ENCODE peak calls at places on chromosomes 5 and 9, in five cellular contexts. K is cardiac muscle cell, P is body of pancreas, D is adrenal gland, V is Calu3. Q is an unnamed sample.

GRCh38 chr9:72042928-72043327 is 17.5 kb downstream of the C9orf57 start:
- DNase-seq in K (no peak), D (no peak), V (no peak), P (no peak), Q (no peak)

GRCh38 chr9:84597131-84597530 is 72.4 kb upstream of the NTRK2 start:
- DNase-seq in V (no peak), D (no peak), P (no peak), K (no peak), Q (peak)

GRCh38 chr5:179154991-179155955 is 95.1 kb downstream of the ZNF354C start:
- DNase-seq in D (no peak), K (no peak), V (no peak), P (no peak), Q (no peak)

GRCh38 chr9:130193531-130194405 is 21.6 kb downstream of the NCS1 start:
- DNase-seq in P (no peak), K (no peak), D (peak), V (no peak), Q (no peak)

GRCh38 chr5:3534997-3535396 is 60.6 kb upstream of the IRX1 start:
- DNase-seq in D (no peak), K (no peak), P (no peak), V (no peak), Q (no peak)

GRCh38 chr5:172907657-172908056 is 51.6 kb upstream of the RPL26L1 start:
- DNase-seq in K (no peak), P (no peak), D (no peak), V (no peak), Q (no peak)

GRCh38 chr9:78261403-78262001 is 25.6 kb downstream of the CEP78 start:
- DNase-seq in K (peak), V (no peak), D (no peak), P (no peak), Q (peak)

GRCh38 chr5:132457371-132458225 is 33.0 kb downstream of the IRF1 start:
- DNase-seq in K (peak), D (no peak), P (peak), V (no peak), Q (no peak)

GRCh38 chr5:110161162-110161561 is 471.4 kb downstream of the MAN2A1 start:
- DNase-seq in D (no peak), K (no peak), V (no peak), P (no peak), Q (no peak)

GRCh38 chr5:153974131-153974812 is 64.4 kb downstream of the FAM114A2 start:
- DNase-seq in K (peak), D (peak), V (peak), P (no peak), Q (peak)

GRCh38 chr9:77469515-77470197 is 178.5 kb downstream of the GNA14 start:
- DNase-seq in K (peak), P (no peak), V (no peak), D (no peak), Q (no peak)

GRCh38 chr9:136182422-136182790 is 22.5 kb downstream of the LHX3 start:
- DNase-seq in K (no peak), D (no peak), V (no peak), P (no peak), Q (no peak)

GRCh38 chr5:59722875-59723274 is 170.7 kb downstream of the PDE4D start:
- DNase-seq in V (no peak), P (no peak), D (no peak), K (no peak), Q (no peak)

GRCh38 chr5:134247411-134247810 is 21.5 kb upstream of the PPP2CA start:
- DNase-seq in P (no peak), D (no peak), K (peak), V (no peak), Q (no peak)

GRCh38 chr5:54645888-54646284 is 128.3 kb downstream of the SNX18 start:
- DNase-seq in K (peak), P (no peak), D (no peak), V (no peak), Q (no peak)

GRCh38 chr9:129350143-129350935 is 172.3 kb upstream of the IER5L start:
- DNase-seq in V (no peak), K (no peak), D (no peak), P (no peak), Q (no peak)

GRCh38 chr9:119868694-119869093 is 499.5 kb upstream of the BRINP1 start:
- DNase-seq in V (no peak), K (no peak), P (peak), D (no peak), Q (no peak)

GRCh38 chr5:178348356-178349146 is 115.9 kb upstream of the PHYKPL start:
- DNase-seq in P (no peak), K (no peak), V (no peak), D (no peak), Q (no peak)

GRCh38 chr5:95878417-95879323 is 56.1 kb upstream of the GLRX start:
- DNase-seq in V (no peak), D (no peak), K (no peak), P (no peak), Q (no peak)

GRCh38 chr9:530681-531080 is 310.8 kb upstream of the DMRT1 start:
- DNase-seq in V (peak), K (peak), P (peak), D (peak), Q (no peak)

GRCh38 chr9:106038266-106039001 is 344.1 kb downstream of the TMEM38B start:
- DNase-seq in K (no peak), V (no peak), P (no peak), D (no peak), Q (no peak)

GRCh38 chr5:89396262-89396975 is 513.4 kb upstream of the MEF2C start:
- DNase-seq in V (peak), K (peak), D (peak), P (peak), Q (no peak)

GRCh38 chr5:113493446-113493845 is 5.2 kb upstream of the MCC start:
- DNase-seq in V (no peak), K (no peak), D (no peak), P (no peak), Q (no peak)

GRCh38 chr5:94153736-94154450 is 412.5 kb upstream of the POU5F2 start:
- DNase-seq in P (no peak), D (no peak), V (peak), K (peak), Q (no peak)

GRCh38 chr9:98184326-98184725 is 8.1 kb downstream of the CORO2A start:
- DNase-seq in K (no peak), D (no peak), P (no peak), V (no peak), Q (no peak)

GRCh38 chr5:87829214-87829551 is 416.5 kb upstream of the CCNH start:
- DNase-seq in D (peak), P (peak), K (peak), V (peak), Q (no peak)

GRCh38 chr9:34963577-34963976 is 5.5 kb downstream of the PHF24 start:
- DNase-seq in V (no peak), P (no peak), D (no peak), K (no peak), Q (no peak)

GRCh38 chr5:132677191-132677590 is 3.4 kb downstream of the IL4 start:
- DNase-seq in D (peak), P (peak), V (peak), K (peak), Q (no peak)

GRCh38 chr5:140696891-140697492 is 3.3 kb upstream of the ZMAT2 start:
- DNase-seq in P (no peak), V (no peak), D (no peak), K (no peak), Q (no peak)

GRCh38 chr9:131671150-131671549 is 68.7 kb downstream of the RAPGEF1 start:
- DNase-seq in K (no peak), V (no peak), D (no peak), P (no peak), Q (no peak)

GRCh38 chr9:69527454-69527853 is 144.7 kb downstream of the APBA1 start:
- DNase-seq in P (no peak), V (no peak), K (no peak), D (no peak), Q (no peak)

GRCh38 chr5:604391-604831 is 7.7 kb upstream of the CEP72 start:
- DNase-seq in V (no peak), K (no peak), D (no peak), P (no peak), Q (no peak)

GRCh38 chr5:144844086-144844485 is 673.4 kb downstream of the KCTD16 start:
- DNase-seq in K (no peak), V (no peak), D (no peak), P (no peak), Q (no peak)

GRCh38 chr5:98360548-98360947 is 412.9 kb upstream of the RGMB start:
- DNase-seq in V (no peak), K (no peak), D (no peak), P (no peak), Q (no peak)

GRCh38 chr9:17225407-17225806 is 90.6 kb downstream of the CNTLN start:
- DNase-seq in K (no peak), V (no peak), D (no peak), P (no peak), Q (no peak)

GRCh38 chr5:1206521-1207412 is 5.4 kb downstream of the SLC6A19 start:
- DNase-seq in P (no peak), V (no peak), D (no peak), K (no peak), Q (no peak)

GRCh38 chr5:159549046-159549445 is 218.8 kb upstream of the IL12B start:
- DNase-seq in V (no peak), K (no peak), D (no peak), P (no peak), Q (no peak)

GRCh38 chr5:54638090-54638489 is 120.5 kb downstream of the SNX18 start:
- DNase-seq in K (no peak), D (no peak), V (no peak), P (no peak), Q (no peak)

GRCh38 chr9:93020785-93021670 is 37.5 kb upstream of the SUSD3 start:
- DNase-seq in V (no peak), P (no peak), K (no peak), D (peak), Q (no peak)

GRCh38 chr5:64285188-64286130 is 119.8 kb downstream of the RNF180 start:
- DNase-seq in P (no peak), V (no peak), K (no peak), D (no peak), Q (no peak)

GRCh38 chr5:64286381-64286780 is 120.7 kb downstream of the RNF180 start:
- DNase-seq in V (no peak), K (no peak), D (no peak), P (no peak), Q (no peak)
- TF ChIP-seq CTCF in V (no peak), K (no peak), D (no peak), P (no peak), Q (no peak)

GRCh38 chr5:80686757-80687156 is 32.0 kb upstream of the DHFR start:
- DNase-seq in P (no peak), K (peak), V (no peak), D (no peak), Q (no peak)
- TF ChIP-seq CTCF in P (peak), K (peak), V (peak), D (peak), Q (peak)

DNA sequence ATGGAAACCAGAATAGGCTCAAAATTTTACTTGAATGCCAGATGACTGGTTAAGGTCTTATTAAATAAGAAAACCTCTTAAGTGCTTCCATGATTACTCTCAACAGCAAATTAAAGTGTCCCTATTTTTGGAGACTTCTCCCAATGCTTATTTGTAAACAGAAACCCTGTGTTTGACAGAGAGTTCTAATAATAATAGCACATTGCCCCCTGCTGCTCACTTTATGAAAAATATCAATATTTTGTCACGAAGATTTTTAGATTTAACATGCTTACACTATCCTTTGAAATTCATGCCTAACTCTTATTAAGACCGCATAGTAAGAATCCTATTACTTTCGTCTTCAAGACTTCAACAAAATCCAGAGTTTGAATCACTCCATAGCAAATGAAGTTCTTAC is 75.4 kb upstream of the PRRC1 start:
- DNase-seq in D (no peak), P (no peak), K (peak), V (no peak), Q (peak)
- TF ChIP-seq CTCF in D (peak), P (peak), K (peak), V (peak), Q (peak)

DNA sequence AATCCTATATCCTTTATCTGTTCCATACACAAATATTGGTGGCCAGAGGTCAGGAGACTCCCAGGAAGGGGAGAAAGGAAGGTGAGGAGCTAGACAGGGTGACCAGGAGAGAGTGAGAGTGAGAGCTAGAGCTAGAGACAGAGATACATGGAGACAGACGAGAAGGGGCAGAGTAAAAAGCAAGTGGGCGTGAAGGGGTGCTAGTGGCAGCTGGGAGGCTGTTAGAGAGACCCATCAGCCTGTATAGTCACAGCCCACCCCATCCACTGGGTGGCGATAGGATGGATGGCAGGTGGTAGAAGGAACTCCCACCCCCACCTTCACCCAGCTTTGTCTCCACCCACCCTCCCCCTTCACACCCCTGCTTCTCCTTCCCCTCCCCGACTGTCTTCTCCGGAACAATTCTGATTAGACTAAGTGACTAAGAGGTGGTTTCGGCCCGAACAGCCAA is 32.8 kb downstream of the PCDH1 start:
- DNase-seq in K (no peak), V (no peak), P (no peak), D (no peak), Q (no peak)
- TF ChIP-seq CTCF in K (no peak), V (no peak), P (no peak), D (no peak), Q (peak)

DNA sequence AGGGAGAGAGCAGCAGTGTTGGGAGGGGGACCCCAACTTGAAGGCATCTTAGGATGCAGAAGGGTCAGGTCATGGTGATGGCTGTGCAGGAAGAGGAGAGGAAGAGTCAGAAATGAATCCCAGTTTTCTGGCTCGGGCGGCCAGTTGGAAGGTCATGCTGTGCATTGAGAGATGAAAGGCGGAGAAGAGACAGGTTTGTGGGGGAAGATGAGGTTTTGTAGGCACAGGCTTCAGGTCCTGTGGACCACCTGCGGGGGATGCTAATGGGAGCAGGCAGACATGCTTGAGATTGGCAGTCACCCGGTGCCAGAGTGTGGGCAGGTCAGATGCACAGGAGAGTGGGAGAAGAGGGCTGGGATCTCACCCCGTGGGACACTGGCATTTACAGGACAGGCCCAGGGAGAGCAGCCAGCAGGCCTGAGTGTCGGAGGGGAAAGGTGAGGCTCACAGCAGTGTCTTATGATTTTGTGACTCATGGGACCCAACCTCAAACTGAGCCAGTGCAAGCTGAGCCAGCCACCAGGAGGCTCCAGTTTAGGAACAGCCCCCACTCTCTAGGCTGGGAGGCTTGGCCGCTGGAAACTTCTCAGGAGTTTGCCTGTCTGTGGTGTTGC is 17.5 kb downstream of the STXBP1 start:
- DNase-seq in K (no peak), V (no peak), D (peak), P (no peak), Q (no peak)
- TF ChIP-seq CTCF in K (peak), V (no peak), D (no peak), P (no peak), Q (peak)

GRCh38 chr5:82244854-82245635 is 33.1 kb downstream of the RPS23 start:
- DNase-seq in V (no peak), P (no peak), K (no peak), D (no peak), Q (no peak)
- TF ChIP-seq CTCF in V (no peak), P (no peak), K (no peak), D (no peak), Q (no peak)

GRCh38 chr9:133839822-133840329 is 101.7 kb upstream of the SARDH start:
- DNase-seq in V (no peak), D (peak), P (no peak), K (peak), Q (no peak)

GRCh38 chr9:133842174-133842573 is 104.0 kb upstream of the SARDH start:
- DNase-seq in K (no peak), P (no peak), V (no peak), D (peak), Q (no peak)

GRCh38 chr9:133842721-133843227 is 104.6 kb upstream of the SARDH start:
- DNase-seq in V (no peak), D (no peak), P (peak), K (no peak), Q (no peak)

GRCh38 chr9:133843250-133843649 is 105.1 kb upstream of the SARDH start:
- DNase-seq in P (no peak), K (no peak), V (no peak), D (no peak), Q (no peak)

GRCh38 chr9:133841167-133841812 is 103.1 kb upstream of the SARDH start:
- DNase-seq in K (no peak), P (no peak), D (no peak), V (no peak), Q (no peak)
- TF ChIP-seq CTCF in K (no peak), P (no peak), D (no peak), V (no peak), Q (no peak)

GRCh38 chr9:113578279-113578865 is 114.8 kb downstream of the RGS3 start:
- DNase-seq in D (no peak), K (no peak), V (no peak), P (no peak), Q (no peak)
- TF ChIP-seq CTCF in D (no peak), K (peak), V (no peak), P (no peak), Q (no peak)

DNA sequence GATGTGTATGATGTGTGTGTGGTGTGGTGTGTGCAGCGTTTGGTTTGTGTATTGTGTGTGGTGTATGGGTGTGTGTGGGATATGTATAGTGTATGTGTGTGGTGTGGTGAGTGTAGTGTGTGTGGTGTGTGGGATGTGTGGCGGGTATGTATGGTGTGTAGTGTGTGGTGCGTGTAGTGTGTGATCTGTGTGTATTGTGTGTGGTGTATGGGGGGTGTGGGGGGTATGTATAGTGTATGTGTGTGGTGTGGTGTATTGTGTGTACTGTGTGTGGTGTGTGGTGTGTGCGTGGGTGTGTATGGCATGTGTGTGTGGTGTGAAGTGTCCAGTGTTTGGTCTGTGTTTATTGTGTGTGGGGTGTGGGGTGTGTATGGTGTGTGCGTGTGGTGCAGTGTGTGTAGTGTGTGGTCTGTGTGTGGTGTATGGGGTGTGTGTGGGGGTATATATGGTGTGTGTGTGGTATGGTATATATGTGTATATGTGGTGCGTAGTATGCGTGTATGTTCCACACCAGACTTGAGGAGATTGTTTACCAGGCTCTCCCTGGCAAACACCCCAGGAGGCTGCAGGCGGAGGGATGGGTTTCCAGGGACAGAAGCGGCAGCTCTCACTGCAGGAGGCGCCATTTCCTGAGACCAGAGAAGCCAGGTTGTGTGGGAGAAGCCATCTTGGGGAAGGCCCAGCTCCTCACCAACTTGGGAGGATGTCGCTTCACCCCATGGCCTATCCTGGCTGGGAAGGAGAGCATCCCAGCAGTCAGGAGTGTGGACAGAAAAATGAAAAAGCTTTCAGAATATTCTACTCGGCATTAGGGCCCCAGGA is 138.1 kb downstream of the NXNL2 start:
- DNase-seq in P (no peak), D (no peak), V (no peak), K (no peak), Q (no peak)
- TF ChIP-seq CTCF in P (no peak), D (no peak), V (no peak), K (no peak), Q (no peak)

Q was measured in GM13977.